ENCODE peak calls at places on chromosomes 12 and 14, in six cellular contexts. H, X, S, I, D and A are unnamed samples.

GRCh38 chr14:65179918-65180724 is 77.8 kb upstream of the MAX start:
- DNase-seq in X (no peak), D (no peak), I (no peak), S (peak; percentile 32), H (peak; percentile 78), A (peak; percentile 60)

GRCh38 chr12:120902846-120903381 is 1.2 kb downstream of the SPPL3 start:
- DNase-seq in S (no peak), X (no peak), H (no peak), D (no peak), I (no peak), A (no peak)

GRCh38 chr12:15728118-15728598 is 61.0 kb downstream of the EPS8 start:
- DNase-seq in X (no peak), S (no peak), H (peak; percentile 77), D (no peak), I (no peak), A (peak; percentile 64)

GRCh38 chr14:22265319-22266140 is 323.5 kb downstream of the DAD1 start:
- DNase-seq in H (peak; percentile 74), S (no peak), I (no peak), D (no peak), X (no peak), A (no peak)

GRCh38 chr14:67557118-67557517 is 24.0 kb downstream of the PLEKHH1 start:
- DNase-seq in H (peak; percentile 53), X (no peak), S (no peak), I (no peak), D (no peak), A (no peak)

GRCh38 chr12:50390284-50390683 is 6.1 kb downstream of the FAM186A start:
- DNase-seq in S (no peak), X (no peak), D (no peak), I (no peak), H (peak; percentile 73), A (peak; percentile 76)

GRCh38 chr14:98984027-98984718 is 287.8 kb downstream of the BCL11B start:
- DNase-seq in X (no peak), H (no peak), I (no peak), S (no peak), D (no peak), A (no peak)

GRCh38 chr12:132354982-132355680 is 25.7 kb upstream of the GALNT9 start:
- DNase-seq in H (no peak), S (no peak), I (no peak), D (no peak), X (peak; percentile 64), A (no peak)

GRCh38 chr12:92702754-92703679 is at the start of gene PLEKHG7:
- DNase-seq in D (no peak), I (no peak), X (no peak), S (no peak), H (no peak), A (peak; percentile 91)

GRCh38 chr12:89706551-89707348 is 1.9 kb downstream of the ATP2B1 start:
- DNase-seq in I (no peak), H (peak; percentile 40), D (no peak), X (peak; percentile 61), S (no peak), A (peak; percentile 37)

DNA sequence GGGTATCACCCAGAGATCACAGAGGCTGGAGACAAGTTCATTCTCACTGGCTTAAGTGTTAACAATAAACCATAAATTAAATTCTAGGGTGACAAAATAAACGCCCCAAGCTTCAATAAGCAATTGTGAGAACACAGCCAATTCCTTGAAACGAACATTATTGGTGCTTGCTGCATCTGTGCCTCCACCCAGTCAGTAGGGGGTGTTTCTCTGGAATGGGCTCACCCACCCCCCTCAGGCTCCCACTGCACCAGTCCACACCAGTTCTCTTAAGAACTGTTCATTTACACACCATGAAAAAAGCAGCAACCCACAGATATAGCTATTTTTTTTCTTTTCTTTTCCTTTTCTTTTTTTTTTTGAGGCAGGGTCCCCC is 34.7 kb downstream of the CDC42BPB start:
- DNase-seq in I (no peak), X (no peak), S (no peak), H (peak; percentile 33), D (no peak), A (no peak)
- H3K27ac ChIP-seq in I (no peak overlapping the region), X (no peak overlapping the region), S (peak overlapping the region; percentile 39), H (peak overlapping the region; percentile 61), D (peak overlapping the region; percentile 4), A (peak overlapping the region; percentile 46)

DNA sequence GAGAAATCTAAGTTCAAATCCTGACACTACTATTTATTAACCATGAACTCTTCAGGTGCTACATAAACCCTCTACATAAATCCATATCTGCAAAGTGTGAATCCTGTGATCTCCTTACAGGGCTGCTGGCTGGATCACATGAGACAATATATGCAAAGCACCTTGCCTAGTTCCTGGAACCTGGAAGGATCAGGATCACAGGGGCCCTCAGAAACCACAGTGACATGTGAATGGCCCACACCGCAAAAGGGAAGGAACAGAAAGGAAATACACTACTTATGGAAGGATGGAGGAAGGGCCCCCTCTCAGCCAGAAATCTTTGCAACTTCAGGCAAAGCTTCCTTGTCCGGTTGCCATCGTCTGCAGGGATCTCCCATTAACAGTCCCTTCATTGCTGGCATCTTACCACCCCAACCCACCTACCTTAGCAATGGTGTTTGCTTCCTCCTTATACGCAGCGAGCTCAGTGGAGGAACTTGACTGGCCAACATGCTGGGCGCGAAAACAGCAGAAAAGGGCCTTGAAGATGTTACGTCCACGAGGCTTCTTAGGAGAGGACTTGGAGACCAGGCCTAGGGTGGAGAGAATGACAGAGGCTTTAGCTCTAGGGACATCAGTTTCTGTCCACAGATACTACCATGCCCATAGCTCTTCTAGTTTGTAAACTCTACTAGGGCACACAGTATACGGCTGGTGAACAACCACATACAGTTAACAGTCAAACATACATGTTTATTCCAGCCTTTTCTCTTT is 10.7 kb upstream of the AVIL start:
- DNase-seq in S (no peak), H (no peak), X (no peak), D (no peak), I (no peak), A (no peak)
- H3K4me1 ChIP-seq in S (peaks cover 96% of the 10 kb centered on the region), H (peaks cover 32% of the 10 kb centered on the region), X (peaks cover 62% of the 10 kb centered on the region), D (peaks cover 31% of the 10 kb centered on the region), I (peaks cover 1% of the 10 kb centered on the region), A (peaks cover 11% of the 10 kb centered on the region)

DNA sequence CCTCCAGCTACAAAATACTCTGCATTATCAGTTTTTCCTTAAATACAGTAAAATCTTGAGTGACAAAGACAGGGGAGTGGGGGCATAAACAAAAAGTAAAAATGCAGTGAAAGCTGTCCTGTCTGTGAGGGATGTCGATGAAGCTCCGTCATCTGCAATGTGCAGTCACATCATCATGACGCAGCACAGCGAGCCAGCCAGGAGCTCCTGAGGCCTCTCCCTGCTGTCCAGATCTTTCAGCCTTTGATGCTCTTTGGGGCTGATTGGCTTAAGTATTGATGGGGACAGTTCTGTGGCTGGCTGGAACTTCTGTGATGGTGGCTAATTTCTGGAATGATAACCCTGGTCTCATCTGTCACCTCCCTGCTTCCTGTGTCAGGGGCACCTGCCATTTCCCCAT is 54.6 kb upstream of the TRAF3 start:
- DNase-seq in I (no peak), S (no peak), D (no peak), H (no peak), X (no peak), A (no peak)
- H3K4me3 ChIP-seq in I (no peak overlapping the region), S (no peak overlapping the region), D (no peak overlapping the region), H (no peak overlapping the region), X (no peak overlapping the region), A (no peak overlapping the region)

DNA sequence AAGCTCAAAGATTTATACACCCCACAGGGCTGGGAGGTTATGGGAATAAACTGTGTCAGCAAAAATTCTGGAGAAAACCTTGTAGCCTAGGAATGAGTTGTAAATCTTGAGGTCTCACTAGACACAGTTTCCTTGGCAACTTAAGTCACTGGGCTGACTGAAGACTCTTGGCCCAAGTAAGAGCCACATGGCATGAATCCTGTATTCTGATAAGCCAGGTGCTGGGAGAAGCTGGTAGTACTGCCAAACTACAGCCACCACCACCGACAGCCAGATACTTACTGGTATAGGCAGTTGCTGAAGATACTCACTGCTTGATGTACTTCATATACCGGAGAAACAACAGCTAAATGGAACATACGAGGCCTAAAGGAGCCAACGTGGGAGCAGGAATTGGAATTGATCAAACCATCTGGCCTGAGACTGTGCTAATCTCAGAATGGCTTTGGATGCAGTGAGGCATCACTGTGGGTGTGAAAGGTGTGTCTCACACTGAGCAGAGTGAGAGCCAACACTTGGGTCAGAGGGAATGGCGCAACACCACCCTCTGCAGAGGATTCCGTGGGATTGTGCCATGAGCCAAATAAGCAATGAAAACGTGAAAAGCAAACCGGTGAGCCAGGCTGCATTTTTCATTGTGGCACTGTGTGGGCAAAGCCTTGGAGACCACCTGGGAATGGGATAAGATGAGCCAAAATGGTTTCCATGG is 102.9 kb upstream of the TMCC3 start:
- DNase-seq in S (no peak), D (no peak), I (no peak), X (no peak), H (peak; percentile 34), A (no peak)
- H3K27ac ChIP-seq in S (no peak overlapping the region), D (no peak overlapping the region), I (no peak overlapping the region), X (no peak overlapping the region), H (no peak overlapping the region), A (no peak overlapping the region)

DNA sequence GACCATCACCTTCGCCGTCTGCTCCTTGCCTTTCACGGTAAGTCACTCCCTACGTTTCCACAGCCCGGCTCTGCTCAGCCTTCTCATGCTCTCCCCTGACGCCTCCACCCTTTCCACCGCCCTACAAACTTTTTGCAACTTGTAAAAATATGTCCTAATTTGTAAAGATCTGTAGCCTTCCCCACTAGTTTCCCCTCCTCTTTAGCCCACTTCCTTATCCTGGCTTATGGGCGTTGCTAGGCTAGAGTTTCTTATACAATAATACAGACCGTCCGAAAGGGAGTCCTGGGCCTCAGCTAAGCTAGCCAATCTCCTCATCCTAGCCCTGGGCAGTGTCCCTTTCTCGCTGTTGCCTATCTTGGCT is 1.2 kb downstream of the PTGER2 start:
- DNase-seq in I (no peak), S (no peak), D (no peak), H (peak; percentile 41), X (no peak), A (peak; percentile 17)
- H3K4me1 ChIP-seq in I (no peaks in the 10 kb centered on the region), S (peaks cover 24% of the 10 kb centered on the region), D (peaks cover 10% of the 10 kb centered on the region), H (peaks cover 15% of the 10 kb centered on the region), X (peaks cover 18% of the 10 kb centered on the region), A (no peaks in the 10 kb centered on the region)

GRCh38 chr12:117112268-117112595 is 13.0 kb upstream of the TESC start:
- DNase-seq in H (no peak), I (no peak), X (peak; percentile 15), S (no peak), D (no peak), A (no peak)
- H3K4me3 ChIP-seq in H (no peak overlapping the region), I (no peak overlapping the region), X (no peak overlapping the region), S (no peak overlapping the region), D (no peak overlapping the region), A (no peak overlapping the region)

DNA sequence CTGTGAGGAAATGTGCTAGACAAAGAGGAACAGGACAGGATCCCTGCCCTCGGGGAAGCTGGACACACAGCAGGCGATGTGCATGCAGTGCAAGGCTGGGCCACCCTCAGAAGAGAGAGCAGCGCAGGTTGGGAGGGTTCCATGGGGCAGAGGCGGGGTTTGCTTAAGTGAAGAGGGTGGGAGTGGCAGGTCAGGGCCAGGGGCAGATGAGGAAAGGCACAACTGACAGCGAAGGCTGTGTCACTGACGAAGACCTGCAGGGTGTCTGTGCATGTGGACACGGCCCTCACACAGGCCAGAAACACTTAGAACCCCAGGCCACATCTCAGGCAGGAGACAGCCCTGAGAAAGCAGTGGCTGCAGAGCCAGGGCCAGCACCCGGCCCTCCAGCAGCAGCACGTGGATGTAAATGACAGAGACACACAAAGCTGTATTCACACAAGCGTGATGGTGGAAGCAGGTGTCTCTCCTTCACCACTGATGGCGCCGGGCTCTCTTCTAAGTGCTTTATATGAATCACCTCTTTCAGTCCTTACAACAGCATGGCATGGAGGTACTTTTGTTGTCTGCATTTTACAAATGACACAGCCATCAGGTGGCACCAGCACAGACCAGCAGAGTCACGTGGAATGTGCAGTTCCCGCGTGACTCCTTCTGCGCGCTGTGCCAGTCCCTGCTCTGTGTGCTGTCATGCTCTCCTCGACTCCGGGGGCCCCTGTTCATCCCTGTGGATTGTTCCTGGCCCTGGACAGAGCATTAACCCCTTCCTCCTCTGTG is 54.5 kb downstream of the TSPAN11 start:
- DNase-seq in S (no peak), I (no peak), X (no peak), D (no peak), H (no peak), A (no peak)
- H3K27ac ChIP-seq in S (no peak overlapping the region), I (no peak overlapping the region), X (no peak overlapping the region), D (no peak overlapping the region), H (no peak overlapping the region), A (no peak overlapping the region)